ENCODE peak calls at places on chromosomes 13 and 19, in seven cellular contexts. K is AG09319; P is naive thymus-derived CD8-positive, alpha-beta T cell; L is astrocyte; H is HT-29; J is stimulated activated CD4-positive, alpha-beta T cell treated with anti-CD3 and anti-CD28 coated beads, Interleukin-2, amount 100 ng/mL, for 48 hours; C is HuH-7.5. T is an unnamed sample.
A peak's percentile ranks its signal among the peaks of the same experiment; 100 is the strongest.

GRCh38 chr19:42132030-42132628 is at the start of gene POU2F2:
- DNase-seq in P (peak; percentile 88), K (no peak), C (no peak), H (no peak), L (no peak), J (peak; percentile 69), T (peak; percentile 58)

GRCh38 chr19:18091217-18091608 is 4.5 kb upstream of the IL12RB1 start:
- DNase-seq in P (peak; percentile 83), C (no peak), J (peak; percentile 68), H (no peak), K (no peak), L (no peak), T (peak; percentile 69)

GRCh38 chr13:36612242-36612641 is 61.6 kb upstream of the SERTM1 start:
- DNase-seq in L (no peak), K (no peak), H (no peak), C (no peak), P (no peak), J (no peak), T (no peak)

GRCh38 chr13:77026255-77026782 is 640 bp downstream of the FBXL3 start:
- DNase-seq in P (peak; percentile 75), H (peak; percentile 86), K (no peak), L (no peak), C (peak; percentile 40), J (peak; percentile 55), T (peak; percentile 40)

GRCh38 chr19:42529248-42529764 is 1.0 kb upstream of the CEACAM1 start:
- DNase-seq in K (peak; percentile 3), C (peak; percentile 75), J (peak; percentile 61), L (no peak), P (peak; percentile 50), H (peak; percentile 96), T (peak; percentile 38)

GRCh38 chr13:34011552-34012085 is 193.7 kb downstream of the RFC3 start:
- DNase-seq in H (peak; percentile 80), K (no peak), P (no peak), L (no peak), C (peak; percentile 29), J (no peak), T (no peak)

GRCh38 chr13:81001828-81002385 is 661.0 kb upstream of the SPRY2 start:
- DNase-seq in H (no peak), K (no peak), L (peak; percentile 5), C (no peak), P (no peak), J (no peak), T (no peak)

GRCh38 chr13:44271915-44272341 is 101.7 kb upstream of the SERP2 start:
- DNase-seq in P (no peak), K (no peak), J (no peak), H (no peak), C (no peak), L (no peak), T (no peak)

GRCh38 chr13:109729031-109729870 is 57.1 kb downstream of the IRS2 start:
- DNase-seq in H (no peak), J (no peak), L (peak; percentile 38), P (no peak), C (no peak), K (no peak), T (no peak)

GRCh38 chr19:18446145-18446810 is 8.3 kb upstream of the ISYNA1 start:
- DNase-seq in K (no peak), H (no peak), P (no peak), L (no peak), C (no peak), J (no peak), T (no peak)

GRCh38 chr13:79307866-79308298 is 98.2 kb downstream of the RBM26 start:
- DNase-seq in P (no peak), H (peak; percentile 32), J (no peak), K (no peak), C (no peak), L (peak; percentile 23), T (no peak)

GRCh38 chr13:34764246-34764645 is 177.8 kb upstream of the NBEA start:
- DNase-seq in C (no peak), H (no peak), L (no peak), P (no peak), K (no peak), J (no peak), T (no peak)

GRCh38 chr13:84481958-84482357 is 599.7 kb upstream of the SLITRK1 start:
- DNase-seq in L (peak; percentile 92), K (no peak), H (no peak), P (no peak), J (no peak), C (no peak), T (no peak)